ENCODE peak calls at places on chromosomes 1 and 21, in four cellular contexts. One of them, this sample, is unnamed.

GRCh38 chr1:186295980-186296379 is 79.1 kb downstream of the TPR start:
- DNase-seq in RWPE1: no peak
- DNase-seq in uterus: no peak
- DNase-seq in H1: no peak
- DNase-seq in this sample: no peak

GRCh38 chr1:27760411-27760810 is 12.6 kb upstream of the STX12 start:
- DNase-seq in RWPE1: no peak
- DNase-seq in uterus: no peak
- DNase-seq in H1: no peak
- DNase-seq in this sample: no peak

GRCh38 chr1:214021321-214021720 is 33.5 kb downstream of the PROX1 start:
- DNase-seq in RWPE1: no peak
- DNase-seq in uterus: no peak
- DNase-seq in H1: no peak
- DNase-seq in this sample: no peak

GRCh38 chr21:44667612-44668011 is 885 bp upstream of the KRTAP12-2 start:
- DNase-seq in RWPE1: no peak
- DNase-seq in uterus: no peak
- DNase-seq in H1: no peak
- DNase-seq in this sample: no peak

GRCh38 chr1:218409946-218410510 is 64.9 kb downstream of the TGFB2 start:
- DNase-seq in RWPE1: peak
- DNase-seq in uterus: no peak
- DNase-seq in H1: no peak
- DNase-seq in this sample: no peak

GRCh38 chr1:58779059-58779754 is 4.6 kb downstream of the JUN start:
- DNase-seq in RWPE1: no peak
- DNase-seq in uterus: no peak
- DNase-seq in H1: no peak
- DNase-seq in this sample: no peak

GRCh38 chr1:243790404-243790803 is 59.6 kb downstream of the AKT3 start:
- DNase-seq in RWPE1: no peak
- DNase-seq in uterus: no peak
- DNase-seq in H1: no peak
- DNase-seq in this sample: no peak

GRCh38 chr1:230891413-230891812 is 23.1 kb upstream of the C1orf198 start:
- DNase-seq in RWPE1: peak
- DNase-seq in uterus: no peak
- DNase-seq in H1: no peak
- DNase-seq in this sample: no peak

GRCh38 chr1:31396633-31397351 is 16.2 kb upstream of the SERINC2 start:
- DNase-seq in RWPE1: peak
- DNase-seq in uterus: no peak
- DNase-seq in H1: no peak
- DNase-seq in this sample: no peak

GRCh38 chr1:96362623-96363022 is 359.0 kb upstream of the PTBP2 start:
- DNase-seq in RWPE1: peak
- DNase-seq in uterus: no peak
- DNase-seq in H1: no peak
- DNase-seq in this sample: no peak

GRCh38 chr1:216422821-216423529 is at the start of gene USH2A:
- DNase-seq in RWPE1: no peak
- DNase-seq in uterus: no peak
- DNase-seq in H1: no peak
- DNase-seq in this sample: no peak

GRCh38 chr1:89865498-89866385 is 44.9 kb downstream of the LRRC8D start:
- DNase-seq in RWPE1: peak
- DNase-seq in uterus: no peak
- DNase-seq in H1: no peak
- DNase-seq in this sample: no peak

GRCh38 chr21:27477321-27477720 is 510.4 kb upstream of the ADAMTS5 start:
- DNase-seq in RWPE1: no peak
- DNase-seq in uterus: no peak
- DNase-seq in H1: no peak
- DNase-seq in this sample: no peak

GRCh38 chr1:114345930-114346479 is 165.0 kb downstream of the TRIM33 start:
- DNase-seq in RWPE1: peak
- DNase-seq in uterus: peak
- DNase-seq in H1: peak
- DNase-seq in this sample: peak

GRCh38 chr1:21541835-21542234 is 32.6 kb downstream of the ALPL start:
- DNase-seq in RWPE1: no peak
- DNase-seq in uterus: no peak
- DNase-seq in H1: no peak
- DNase-seq in this sample: no peak

GRCh38 chr1:236904874-236905741 is 99.1 kb downstream of the MT1HL1 start:
- DNase-seq in RWPE1: peak
- DNase-seq in uterus: no peak
- DNase-seq in H1: no peak
- DNase-seq in this sample: no peak

GRCh38 chr1:59007820-59008598 is 224.2 kb upstream of the JUN start:
- DNase-seq in RWPE1: no peak
- DNase-seq in uterus: peak
- DNase-seq in H1: no peak
- DNase-seq in this sample: no peak

GRCh38 chr1:71586030-71586429 is 505.2 kb upstream of the ZRANB2 start:
- DNase-seq in RWPE1: no peak
- DNase-seq in uterus: no peak
- DNase-seq in H1: no peak
- DNase-seq in this sample: no peak
- TF ChIP-seq CTCF in RWPE1: no peak
- TF ChIP-seq CTCF in uterus: no peak
- TF ChIP-seq CTCF in H1: no peak
- TF ChIP-seq CTCF in this sample: no peak

DNA sequence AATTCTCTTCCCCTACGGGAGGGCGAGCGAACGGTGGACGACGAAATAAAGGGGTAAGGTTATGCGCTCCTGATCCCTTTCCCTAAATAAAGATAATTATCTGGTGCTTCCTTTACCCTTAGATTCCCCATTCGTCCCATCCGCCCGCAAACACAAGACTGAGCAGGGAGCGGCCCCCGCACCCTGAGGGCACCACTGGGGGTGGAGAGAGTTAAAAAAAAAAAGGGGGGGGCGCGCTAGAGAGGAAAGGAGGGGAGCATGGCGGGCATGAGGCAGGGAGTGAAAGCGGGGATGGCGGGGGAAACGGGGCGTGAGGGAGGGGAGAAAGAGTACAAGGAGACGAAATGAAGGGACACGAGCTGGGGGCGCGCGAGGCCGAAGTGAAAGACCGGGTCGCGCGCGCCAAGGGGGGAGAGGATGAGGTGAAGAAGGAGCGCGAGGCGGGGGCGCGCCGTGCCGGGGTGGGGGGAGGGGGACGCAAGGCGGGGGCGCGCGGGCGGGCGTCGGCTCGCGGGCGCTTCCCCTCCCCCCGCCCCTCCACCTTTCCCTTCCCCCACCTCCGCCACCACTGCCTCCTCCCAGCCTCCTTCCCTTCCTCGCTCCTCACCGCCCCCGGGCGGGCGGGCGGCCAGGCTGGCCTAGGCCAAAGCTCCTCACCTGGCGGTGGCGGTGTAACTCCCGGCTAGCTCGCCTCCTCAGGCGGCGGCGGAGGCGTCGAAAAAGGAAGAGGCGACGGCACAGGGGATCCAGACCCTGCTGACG is 515 bp downstream of the GATAD2B start:
- DNase-seq in RWPE1: peak
- DNase-seq in uterus: peak
- DNase-seq in H1: peak
- DNase-seq in this sample: peak
- TF ChIP-seq CTCF in RWPE1: no peak
- TF ChIP-seq CTCF in uterus: no peak
- TF ChIP-seq CTCF in H1: peak
- TF ChIP-seq CTCF in this sample: no peak

DNA sequence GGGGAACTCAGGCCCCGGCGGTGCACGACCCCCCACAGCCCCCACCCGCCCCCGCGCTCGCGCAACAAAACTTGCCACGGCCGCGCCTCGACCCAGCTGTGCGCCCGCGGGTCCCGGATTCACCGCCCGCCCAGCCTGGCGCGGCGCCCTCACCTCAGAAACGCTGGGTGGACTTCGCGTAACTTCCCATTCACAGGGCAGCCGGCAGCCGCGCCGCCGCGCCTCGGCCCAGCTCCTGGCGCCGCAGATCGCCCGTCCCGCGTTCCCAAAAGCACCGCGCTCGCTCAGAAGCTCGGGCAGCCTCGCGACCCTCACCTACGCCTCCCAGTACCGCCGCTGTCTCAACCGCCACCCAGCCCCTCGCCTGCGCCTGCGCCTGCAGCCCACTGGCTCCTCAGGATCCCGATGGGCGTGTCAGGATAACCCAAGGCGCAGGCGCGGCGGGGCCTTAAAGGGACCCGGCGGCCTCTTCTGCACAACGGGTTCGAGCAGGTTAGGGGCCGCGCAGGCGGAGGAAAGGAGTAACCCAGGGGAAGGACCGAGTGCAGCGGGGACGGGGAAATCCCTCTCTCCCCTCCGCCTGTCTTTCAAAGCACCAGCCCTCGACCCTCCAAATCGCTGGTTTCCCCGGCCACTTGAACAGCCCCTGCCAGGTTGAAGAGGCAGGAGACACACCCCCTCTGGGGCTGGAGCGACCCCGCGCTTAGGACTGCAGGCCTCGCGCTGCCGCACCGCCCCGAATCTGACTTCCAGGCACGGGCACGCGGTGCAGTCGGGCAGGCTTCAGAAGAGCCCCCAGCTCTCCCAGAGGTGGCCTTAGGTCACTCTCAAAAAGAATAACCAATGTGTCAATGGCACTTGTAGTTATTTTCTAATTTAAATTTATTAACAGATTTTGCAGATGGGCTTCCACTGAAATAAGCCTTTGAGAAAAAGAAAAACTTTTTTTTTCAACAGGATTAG is at the start of gene NBPF1:
- DNase-seq in RWPE1: peak
- DNase-seq in uterus: peak
- DNase-seq in H1: peak
- DNase-seq in this sample: peak
- TF ChIP-seq CTCF in RWPE1: no peak
- TF ChIP-seq CTCF in uterus: peak
- TF ChIP-seq CTCF in H1: no peak
- TF ChIP-seq CTCF in this sample: no peak

GRCh38 chr21:16084776-16085364 is 355.1 kb downstream of the USP25 start:
- DNase-seq in RWPE1: no peak
- DNase-seq in uterus: peak
- DNase-seq in H1: no peak
- DNase-seq in this sample: no peak

GRCh38 chr21:16079830-16080229 is 350.0 kb downstream of the USP25 start:
- DNase-seq in RWPE1: no peak
- DNase-seq in uterus: no peak
- DNase-seq in H1: no peak
- DNase-seq in this sample: no peak

GRCh38 chr21:16085436-16085835 is 355.7 kb downstream of the USP25 start:
- DNase-seq in RWPE1: no peak
- DNase-seq in uterus: no peak
- DNase-seq in H1: no peak
- DNase-seq in this sample: no peak

GRCh38 chr21:16081304-16081703 is 351.5 kb downstream of the USP25 start:
- DNase-seq in RWPE1: no peak
- DNase-seq in uterus: no peak
- DNase-seq in H1: no peak
- DNase-seq in this sample: no peak

GRCh38 chr21:16082038-16082816 is 352.4 kb downstream of the USP25 start:
- DNase-seq in RWPE1: no peak
- DNase-seq in uterus: no peak
- DNase-seq in H1: no peak
- DNase-seq in this sample: no peak
- TF ChIP-seq CTCF in RWPE1: peak
- TF ChIP-seq CTCF in uterus: peak
- TF ChIP-seq CTCF in H1: no peak
- TF ChIP-seq CTCF in this sample: peak

This sample was measured in endothelial cell.